ENCODE peak calls at places on chromosomes 13 and 19, in four cellular contexts. L is tibial nerve, M is uterus, A is prostate gland. Q is an unnamed sample.

GRCh38 chr13:30308548-30308947 is 1.2 kb upstream of the KATNAL1 start:
- DNase-seq in L (no peak), M (no peak), A (no peak), Q (no peak)

GRCh38 chr19:38263696-38264485 is 482 bp upstream of the SPINT2 start:
- DNase-seq in L (no peak), M (no peak), A (peak; percentile 94), Q (peak; percentile 98)

GRCh38 chr19:53870485-53870844 is 2.8 kb downstream of the MYADM start:
- DNase-seq in L (no peak), M (no peak), A (no peak), Q (peak; percentile 60)

GRCh38 chr13:20360041-20360491 is 127.9 kb upstream of the GJB6 start:
- DNase-seq in L (no peak), M (no peak), A (no peak), Q (no peak)

GRCh38 chr13:23372264-23372905 is 61.1 kb downstream of the SACS start:
- DNase-seq in L (no peak), M (no peak), A (no peak), Q (no peak)

GRCh38 chr19:14149509-14149994 is 13.2 kb upstream of the ASF1B start:
- DNase-seq in L (peak; percentile 59), M (peak; percentile 84), A (peak; percentile 83), Q (peak; percentile 51)

GRCh38 chr13:49693191-49693733 is 2.0 kb upstream of the EBPL start:
- DNase-seq in L (no peak), M (no peak), A (no peak), Q (no peak)

GRCh38 chr19:18274303-18274775 is at the start of gene IQCN:
- DNase-seq in L (no peak), M (peak; percentile 58), A (no peak), Q (peak; percentile 50)

GRCh38 chr19:11659612-11660011 is 62.3 kb downstream of the ZNF627 start:
- DNase-seq in L (no peak), M (no peak), A (no peak), Q (no peak)

GRCh38 chr13:20814224-20814910 is 40.6 kb upstream of the EEF1AKMT1 start:
- DNase-seq in L (peak; percentile 89), M (peak; percentile 89), A (peak; percentile 30), Q (peak; percentile 74)

GRCh38 chr13:109172099-109172498 is 542.7 kb downstream of the MYO16 start:
- DNase-seq in L (no peak), M (no peak), A (no peak), Q (no peak)

GRCh38 chr13:65468628-65469027 is 1761.5 kb downstream of the PCDH9 start:
- DNase-seq in L (no peak), M (no peak), A (no peak), Q (no peak)

GRCh38 chr19:5637971-5638370 is 15.1 kb downstream of the SAFB start:
- DNase-seq in L (no peak), M (no peak), A (no peak), Q (no peak)

GRCh38 chr13:72458701-72459100 is 268.7 kb downstream of the MZT1 start:
- DNase-seq in L (no peak), M (no peak), A (no peak), Q (no peak)

GRCh38 chr19:17466487-17466850 is 3.9 kb upstream of the SLC27A1 start:
- DNase-seq in L (no peak), M (no peak), A (no peak), Q (no peak)

GRCh38 chr13:91313103-91313502 is 34.4 kb upstream of the MIR17HG start:
- DNase-seq in L (peak; percentile 22), M (no peak), A (no peak), Q (no peak)

GRCh38 chr19:6480843-6481415 is 658 bp downstream of the DENND1C start:
- DNase-seq in L (no peak), M (no peak), A (no peak), Q (no peak)

GRCh38 chr19:46984077-46985010 is 35.3 kb upstream of the NPAS1 start:
- DNase-seq in L (peak; percentile 43), M (peak; percentile 62), A (no peak), Q (no peak)

GRCh38 chr19:12665281-12665573 is 1.3 kb downstream of the MAN2B1 start:
- DNase-seq in L (no peak), M (no peak), A (no peak), Q (peak; percentile 47)

GRCh38 chr13:39326471-39326870 is 276.5 kb downstream of the LHFPL6 start:
- DNase-seq in L (peak; percentile 54), M (peak; percentile 36), A (no peak), Q (no peak)

GRCh38 chr13:99062593-99062992 is 84.7 kb upstream of the DOCK9 start:
- DNase-seq in L (no peak), M (peak; percentile 57), A (peak; percentile 38), Q (no peak)

GRCh38 chr19:43699506-43700367 is 16.1 kb upstream of the IRGC start:
- DNase-seq in L (no peak), M (no peak), A (no peak), Q (peak; percentile 34)

GRCh38 chr13:39623466-39623865 is 20.5 kb upstream of the LHFPL6 start:
- DNase-seq in L (no peak), M (no peak), A (no peak), Q (no peak)

GRCh38 chr19:33409035-33409434 is 35.5 kb downstream of the CEBPG start:
- DNase-seq in L (no peak), M (no peak), A (no peak), Q (no peak)

GRCh38 chr13:30038884-30039283 is 188.5 kb upstream of the UBL3 start:
- DNase-seq in L (no peak), M (peak; percentile 43), A (no peak), Q (no peak)

GRCh38 chr19:54297759-54298305 is 15.1 kb downstream of the LILRA5 start:
- DNase-seq in L (no peak), M (no peak), A (no peak), Q (no peak)

GRCh38 chr13:110712081-110712848 is 1.2 kb upstream of the ING1 start:
- DNase-seq in L (peak; percentile 75), M (peak; percentile 84), A (peak; percentile 83), Q (peak; percentile 89)

GRCh38 chr19:34504809-34505291 is 23.3 kb downstream of the WTIP start:
- DNase-seq in L (no peak), M (no peak), A (no peak), Q (no peak)

GRCh38 chr13:40986328-40986856 is 32.7 kb downstream of the ELF1 start:
- DNase-seq in L (no peak), M (no peak), A (no peak), Q (no peak)
- H3K4me3 ChIP-seq in L (no peak overlapping the region), M (no peak overlapping the region), A (no peak overlapping the region), Q (no peak overlapping the region)

GRCh38 chr13:46665630-46666482 is 112.9 kb downstream of the LRCH1 start:
- DNase-seq in L (no peak), M (no peak), A (no peak), Q (no peak)
- TF ChIP-seq POLR2A in L (no peak), M (no peak), A (no peak), Q (no peak)

DNA sequence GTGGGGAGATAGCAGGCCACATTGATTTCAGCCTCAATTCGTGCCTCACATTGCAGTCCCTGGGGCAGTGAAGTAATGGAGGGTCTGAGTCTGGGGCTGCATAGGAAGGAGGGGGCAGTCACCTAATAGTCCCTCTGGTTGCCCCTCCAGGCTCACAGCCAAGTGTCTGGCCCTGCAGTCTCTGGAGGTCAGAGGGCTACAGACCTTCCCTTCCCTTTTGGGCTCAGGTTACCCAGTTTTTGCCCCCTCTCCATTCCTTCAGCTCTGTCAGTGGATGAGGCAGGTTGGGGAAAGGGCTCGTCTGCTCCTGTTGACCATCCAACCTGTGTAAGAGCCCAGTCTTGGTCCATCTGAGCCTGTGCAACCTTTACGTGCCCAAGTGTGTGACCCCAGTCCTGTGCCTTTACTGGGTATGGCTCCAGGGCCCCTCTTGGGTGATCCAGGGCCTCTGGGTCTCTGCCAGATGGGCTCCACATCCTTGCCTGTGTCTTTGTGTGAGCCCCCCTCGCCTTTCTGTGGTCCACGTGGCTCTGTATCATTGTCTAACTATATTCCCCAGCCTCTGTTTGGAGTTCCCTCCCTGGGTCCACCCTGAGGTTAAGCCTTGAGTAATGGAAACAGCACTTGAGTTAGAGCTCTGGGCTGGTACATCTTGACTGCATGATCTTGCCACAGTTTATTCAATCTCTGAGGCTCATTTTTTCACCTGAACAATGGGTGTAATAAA is 13.1 kb downstream of the CIC start:
- DNase-seq in L (peak; percentile 34), M (no peak), A (no peak), Q (no peak)
- H3K4me3 ChIP-seq in L (no peak overlapping the region), M (peak overlapping the region; percentile 58), A (no peak overlapping the region), Q (no peak overlapping the region)

GRCh38 chr19:36120092-36120983 is 5.1 kb downstream of the TBCB start:
- DNase-seq in L (no peak), M (no peak), A (no peak), Q (no peak)
- TF ChIP-seq POLR2A in L (no peak), M (no peak), A (no peak), Q (no peak)